ENCODE peak calls at places on chromosomes 4 and X, in six cellular contexts. V is activated naive CD4-positive, alpha-beta T cell treated with anti-CD3 and anti-CD28 coated beads, Interleukin-2, amount 50 U/mL, for 72 hours; L is KBM-7; S is activated naive CD8-positive, alpha-beta T cell treated with anti-CD3 and anti-CD28 coated beads, Interleukin-2, amount 50 U/mL, for 16 hours; N is CD4-positive, alpha-beta memory T cell; D is choroid plexus epithelial cell. I is an unnamed sample.

GRCh38 chrX:114611018-114611619 is 27.2 kb downstream of the HTR2C start:
- DNase-seq in V (no peak), L (peak), S (no peak), N (peak), D (peak), I (peak)

GRCh38 chr4:140739971-140740370 is 16.2 kb downstream of the TBC1D9 start:
- DNase-seq in V (no peak), L (no peak), S (no peak), N (no peak), D (no peak), I (no peak)

GRCh38 chrX:72526534-72527508 is 45.8 kb downstream of the HDAC8 start:
- DNase-seq in V (no peak), L (peak), S (no peak), N (no peak), D (peak), I (no peak)

GRCh38 chr4:119646347-119647071 is 17.9 kb upstream of the PDE5A start:
- DNase-seq in V (no peak), L (no peak), S (no peak), N (no peak), D (no peak), I (no peak)

GRCh38 chr4:15250021-15250441 is 177.8 kb upstream of the C1QTNF7 start:
- DNase-seq in V (no peak), L (no peak), S (no peak), N (no peak), D (peak), I (no peak)

GRCh38 chr4:182105416-182105815 is 137.8 kb upstream of the TENM3 start:
- DNase-seq in V (no peak), L (no peak), S (no peak), N (no peak), D (no peak), I (no peak)

GRCh38 chr4:121876976-121877773 is 6.9 kb upstream of the BBS7 start:
- DNase-seq in V (no peak), L (no peak), S (no peak), N (no peak), D (no peak), I (no peak)

GRCh38 chrX:357693-358471 is 28.8 kb downstream of the PPP2R3B start:
- DNase-seq in V (no peak), L (peak), S (no peak), N (peak), D (peak), I (no peak)

GRCh38 chrX:16659326-16659725 is 9.4 kb downstream of the S100G start:
- DNase-seq in V (no peak), L (no peak), S (no peak), N (no peak), D (no peak), I (no peak)

GRCh38 chr4:53925050-53925605 is 139.3 kb downstream of the CHIC2 start:
- DNase-seq in V (no peak), L (no peak), S (no peak), N (no peak), D (no peak), I (no peak)

GRCh38 chr4:24795666-24796381 is 451 bp downstream of the SOD3 start:
- DNase-seq in V (no peak), L (no peak), S (no peak), N (no peak), D (no peak), I (no peak)

GRCh38 chr4:64774626-64775025 is 365.4 kb upstream of the TECRL start:
- DNase-seq in V (no peak), L (no peak), S (no peak), N (no peak), D (no peak), I (no peak)

GRCh38 chr4:188822698-188823097 is 683.5 kb downstream of the TRIML1 start:
- DNase-seq in V (no peak), L (no peak), S (no peak), N (no peak), D (no peak), I (no peak)

GRCh38 chr4:184215709-184216328 is 1.9 kb downstream of the ENPP6 start:
- DNase-seq in V (no peak), L (no peak), S (no peak), N (no peak), D (no peak), I (no peak)

GRCh38 chr4:159787901-159788300 is 685.0 kb downstream of the RAPGEF2 start:
- DNase-seq in V (no peak), L (no peak), S (no peak), N (no peak), D (no peak), I (no peak)

GRCh38 chr4:7095611-7096155 is 27.8 kb upstream of the GRPEL1 start:
- DNase-seq in V (peak), L (no peak), S (no peak), N (no peak), D (no peak), I (no peak)

GRCh38 chr4:5912614-5913019 is 19.7 kb upstream of the CRMP1 start:
- DNase-seq in V (no peak), L (peak), S (no peak), N (no peak), D (no peak), I (no peak)

GRCh38 chrX:39779952-39780783 is 317.6 kb downstream of the BCOR start:
- DNase-seq in V (no peak), L (peak), S (no peak), N (no peak), D (no peak), I (no peak)

GRCh38 chr4:73917081-73917501 is 47.9 kb downstream of the CXCL1 start:
- DNase-seq in V (no peak), L (no peak), S (no peak), N (no peak), D (peak), I (no peak)

GRCh38 chrX:103630171-103630511 is 1.4 kb downstream of the TCEAL1 start:
- DNase-seq in V (no peak), L (no peak), S (no peak), N (no peak), D (no peak), I (no peak)

GRCh38 chr4:128517739-128518510 is 230.3 kb upstream of the PGRMC2 start:
- DNase-seq in V (no peak), L (peak), S (no peak), N (no peak), D (peak), I (peak)